ENCODE peak calls at places on chromosome 1, in seven cellular contexts. Y is activated CD4-positive, CD25-positive, alpha-beta regulatory T cell treated with anti-CD3 and anti-CD28 coated beads, Interleukin-2, amount 50 U/mL, for 16 hours; U is T-helper 2 cell; D is LHCN-M2; F is stimulated activated CD4-positive, alpha-beta T cell treated with anti-CD3 and anti-CD28 coated beads, Interleukin-1b, Interleukin-23, amount 100 ng/mL, for 24 hours; T is fibroblast of the conjunctiva; B is anterior cingulate cortex. H is an unnamed sample.

GRCh38 chr1:210262167-210262896 is 29.7 kb downstream of the SERTAD4 start:
- DNase-seq in T (peak), F (no peak), D (no peak), B (no peak), U (no peak), Y (no peak), H (no peak)

GRCh38 chr1:193031431-193031830 is 27.7 kb downstream of the UCHL5 start:
- DNase-seq in D (peak), Y (no peak), F (no peak), U (no peak), B (no peak), T (no peak), H (no peak)

GRCh38 chr1:28516518-28516956 is 10.7 kb downstream of the RCC1 start:
- DNase-seq in B (no peak), Y (no peak), T (no peak), D (peak), U (no peak), F (no peak), H (no peak)

GRCh38 chr1:9174243-9174642 is 45.3 kb upstream of the GPR157 start:
- DNase-seq in D (no peak), Y (no peak), B (no peak), U (no peak), F (no peak), T (no peak), H (no peak)

GRCh38 chr1:214549604-214550338 is 1.6 kb downstream of the PTPN14 start:
- DNase-seq in D (peak), F (no peak), U (no peak), B (no peak), Y (no peak), T (no peak), H (no peak)

GRCh38 chr1:236760986-236761385 is 34.1 kb upstream of the MTR start:
- DNase-seq in B (no peak), D (no peak), F (no peak), U (no peak), T (no peak), Y (no peak), H (no peak)

GRCh38 chr1:201565771-201566528 is 27.0 kb downstream of the NAV1 start:
- DNase-seq in Y (no peak), B (peak), D (no peak), F (no peak), T (no peak), U (no peak), H (no peak)

GRCh38 chr1:227899820-227900449 is 47.8 kb downstream of the WNT9A start:
- DNase-seq in F (no peak), B (no peak), U (no peak), T (no peak), Y (no peak), D (no peak), H (no peak)

GRCh38 chr1:53291574-53291973 is 36.3 kb downstream of the LRP8 start:
- DNase-seq in D (peak), B (no peak), Y (no peak), U (no peak), T (no peak), F (no peak), H (no peak)

GRCh38 chr1:178529364-178530036 is 16.6 kb downstream of the TEX35 start:
- DNase-seq in D (no peak), T (no peak), Y (no peak), U (no peak), F (no peak), B (no peak), H (no peak)

GRCh38 chr1:178664278-178664677 is 60.8 kb upstream of the RALGPS2 start:
- DNase-seq in U (no peak), D (no peak), Y (no peak), B (no peak), T (no peak), F (no peak), H (no peak)

H was measured in activated CD4-positive, alpha-beta T cell treated with anti-CD3 and anti-CD28 coated beads for 24 hours.